ENCODE peak calls at places on chromosomes 2 and 18, in four cellular contexts. L is K562, W is IMR-90, Z is endothelial cell of umbilical vein. H is an unnamed sample. For H3K9me1, the result is how much of the 10 kb centered on the place peaks cover.

GRCh38 chr18:59268722-59269562 is 4.3 kb downstream of the RAX start:
- DNase-seq in L (peak), W (no peak), Z (no peak), H (no peak)

GRCh38 chr2:227313310-227313709 is 11.7 kb upstream of the MFF start:
- DNase-seq in Z (no peak), L (no peak), W (no peak), H (no peak)

GRCh38 chr2:99386011-99386410 is 48.8 kb downstream of the EIF5B start:
- DNase-seq in L (no peak), W (peak), Z (no peak), H (no peak)

GRCh38 chr2:108288534-108289106 is at the start of gene SULT1C2:
- DNase-seq in L (no peak), Z (no peak), W (peak), H (no peak)

GRCh38 chr2:73092146-73092783 is 20.5 kb downstream of the RAB11FIP5 start:
- DNase-seq in Z (no peak), L (no peak), W (no peak), H (no peak)

GRCh38 chr2:212549463-212549862 is 10.9 kb upstream of the ERBB4 start:
- DNase-seq in L (no peak), W (no peak), Z (no peak), H (no peak)

GRCh38 chr2:67240507-67240906 is 156.6 kb upstream of the ETAA1 start:
- DNase-seq in W (peak), L (no peak), Z (no peak), H (no peak)

GRCh38 chr2:18345848-18346247 is 214.6 kb downstream of the RDH14 start:
- DNase-seq in L (no peak), Z (no peak), W (peak), H (no peak)

GRCh38 chr2:105796131-105796638 is 51.5 kb downstream of the NCK2 start:
- DNase-seq in L (no peak), W (no peak), Z (no peak), H (no peak)

GRCh38 chr18:10927980-10928605 is 221.3 kb downstream of the PIEZO2 start:
- DNase-seq in W (peak), Z (no peak), L (no peak), H (no peak)

GRCh38 chr2:190637331-190637734 is 11.6 kb upstream of the NAB1 start:
- DNase-seq in Z (peak), W (peak), L (no peak), H (no peak)

GRCh38 chr18:13268035-13268700 is 49.6 kb downstream of the LDLRAD4 start:
- DNase-seq in W (peak), L (no peak), Z (peak), H (no peak)

GRCh38 chr2:67717692-67718091 is 320.6 kb downstream of the ETAA1 start:
- DNase-seq in Z (no peak), L (no peak), W (no peak), H (no peak)

GRCh38 chr2:223560704-223561435 is 41.3 kb downstream of the SCG2 start:
- DNase-seq in Z (no peak), L (no peak), W (peak), H (no peak)

GRCh38 chr2:100208375-100208774 is 66.0 kb upstream of the AFF3 start:
- DNase-seq in Z (no peak), L (no peak), W (peak), H (no peak)

GRCh38 chr2:231721641-231722310 is 13.5 kb downstream of the PTMA start:
- DNase-seq in W (no peak), L (no peak), Z (no peak), H (no peak)

GRCh38 chr2:112793449-112793978 is 9.2 kb upstream of the IL1A start:
- DNase-seq in L (no peak), W (peak), Z (peak), H (no peak)

GRCh38 chr2:56576001-56576400 is 392.2 kb downstream of the CCDC85A start:
- DNase-seq in W (no peak), Z (no peak), L (no peak), H (no peak)

GRCh38 chr2:230312638-230313037 is 14.4 kb upstream of the SP140L start:
- DNase-seq in Z (no peak), L (no peak), W (peak), H (peak)

GRCh38 chr18:73992242-73993022 is 155.2 kb downstream of the FBXO15 start:
- DNase-seq in W (no peak), Z (no peak), L (no peak), H (no peak)

GRCh38 chr18:36402765-36403396 is 105.4 kb downstream of the FHOD3 start:
- DNase-seq in W (peak), Z (no peak), L (no peak), H (no peak)

GRCh38 chr18:36405611-36406010 is 108.1 kb downstream of the FHOD3 start:
- DNase-seq in Z (no peak), L (no peak), W (peak), H (no peak)

GRCh38 chr18:36401462-36401861 is 103.9 kb downstream of the FHOD3 start:
- DNase-seq in Z (no peak), L (no peak), W (no peak), H (no peak)

GRCh38 chr18:36406805-36407204 is 109.3 kb downstream of the FHOD3 start:
- DNase-seq in L (no peak), Z (no peak), W (no peak), H (no peak)

GRCh38 chr18:36403896-36404824 is 106.6 kb downstream of the FHOD3 start:
- DNase-seq in W (no peak), L (no peak), Z (no peak), H (no peak)
- H3K9me1 ChIP-seq in W (under half), L (under half), Z (under half), H (under half)

GRCh38 chr2:127537644-127538043 is 2.2 kb downstream of the MYO7B start:
- DNase-seq in Z (no peak), L (no peak), W (no peak), H (no peak)

GRCh38 chr2:127536707-127537106 is 1.2 kb downstream of the MYO7B start:
- DNase-seq in Z (no peak), W (no peak), L (no peak), H (no peak)

GRCh38 chr2:127537142-127537541 is 1.7 kb downstream of the MYO7B start:
- DNase-seq in W (no peak), Z (peak), L (no peak), H (no peak)

GRCh38 chr2:127535422-127535901 is at the start of gene MYO7B:
- DNase-seq in W (no peak), L (no peak), Z (no peak), H (no peak)

DNA sequence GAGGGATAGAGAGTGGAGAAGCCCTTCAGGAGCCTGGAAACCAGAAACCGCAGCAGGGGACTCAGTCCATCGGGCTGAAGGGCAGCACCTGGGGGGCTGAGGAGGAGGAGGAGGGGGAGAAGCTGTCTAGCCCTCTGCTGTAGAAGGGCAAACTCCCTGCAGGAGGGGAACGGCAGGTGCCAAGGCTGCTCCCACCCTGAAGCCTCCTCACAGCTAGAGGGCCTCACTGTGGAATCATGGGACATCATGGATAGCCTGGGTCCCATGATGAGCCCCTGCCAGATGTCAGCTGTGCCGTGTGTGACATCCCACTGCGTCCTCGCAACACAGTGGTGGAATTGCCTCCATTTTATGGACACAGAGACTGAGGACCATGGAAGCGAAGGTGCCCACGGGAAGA is 458 bp downstream of the MYO7B start:
- DNase-seq in Z (no peak), L (no peak), W (no peak), H (no peak)
- H3K9ac ChIP-seq in Z (no peak), L (peak), W (no peak), H (no peak)

GRCh38 chr2:221258464-221258863 is 313.6 kb downstream of the EPHA4 start:
- DNase-seq in W (no peak), L (no peak), Z (no peak), H (no peak)
- H3K9me1 ChIP-seq in W (under half), L (under half), Z (under half), H (under half)

GRCh38 chr2:48414196-48414595 is 115.8 kb upstream of the STON1 start:
- DNase-seq in L (no peak), Z (no peak), W (no peak), H (no peak)

GRCh38 chr2:48414640-48414979 is 115.3 kb upstream of the STON1 start:
- DNase-seq in W (no peak), Z (no peak), L (no peak), H (no peak)

GRCh38 chr2:48413676-48414075 is 116.3 kb upstream of the STON1 start:
- DNase-seq in L (no peak), W (no peak), Z (no peak), H (no peak)

GRCh38 chr2:48415765-48416515 is 114.0 kb upstream of the STON1 start:
- DNase-seq in L (no peak), W (no peak), Z (no peak), H (no peak)

GRCh38 chr2:48414980-48415764 is 114.8 kb upstream of the STON1 start:
- DNase-seq in L (no peak), Z (no peak), W (no peak), H (no peak)
- H3K9ac ChIP-seq in L (peak), Z (no peak), W (no peak), H (no peak)

H was measured in keratinocyte.